ENCODE peak calls at places on chromosomes 6 and 20, in six cellular contexts. U is DND-41, R is astrocyte, C is OCI-LY7, N is IMR-90, S is osteoblast. A is an unnamed sample.

GRCh38 chr20:5973172-5973571 is 22.7 kb downstream of the MCM8 start:
- DNase-seq in U (no peak), R (peak; percentile 10), C (no peak), N (peak; percentile 68), S (peak; percentile 51), A (peak; percentile 97)

GRCh38 chr6:46719099-46719498 is 16.1 kb downstream of the PLA2G7 start:
- DNase-seq in U (no peak), R (peak; percentile 87), C (no peak), N (peak; percentile 41), S (no peak), A (peak; percentile 98)

GRCh38 chr20:15061955-15062354 is 724.5 kb upstream of the FLRT3 start:
- DNase-seq in U (no peak), R (no peak), C (no peak), N (no peak), S (no peak), A (peak; percentile 34)

GRCh38 chr6:142868917-142869316 is 76.1 kb downstream of the HIVEP2 start:
- DNase-seq in U (no peak), R (no peak), C (no peak), N (no peak), S (no peak), A (no peak)

GRCh38 chr6:118844915-118845314 is 49.0 kb upstream of the ASF1A start:
- DNase-seq in U (no peak), R (no peak), C (no peak), N (peak; percentile 35), S (no peak), A (no peak)

GRCh38 chr6:108544586-108544985 is 16.1 kb upstream of the FOXO3 start:
- DNase-seq in U (no peak), R (no peak), C (no peak), N (peak; percentile 60), S (no peak), A (no peak)

GRCh38 chr20:56995635-56996075 is 270.8 kb downstream of the BMP7 start:
- DNase-seq in U (peak; percentile 29), R (no peak), C (peak; percentile 58), N (no peak), S (peak; percentile 60), A (peak; percentile 72)

GRCh38 chr6:143510991-143511891 is at the start of gene FUCA2:
- DNase-seq in U (no peak), R (peak; percentile 74), C (no peak), N (peak; percentile 87), S (peak; percentile 91), A (peak; percentile 74)

GRCh38 chr6:69090132-69090531 is 455.1 kb downstream of the ADGRB3 start:
- DNase-seq in U (no peak), R (peak; percentile 96), C (no peak), N (peak; percentile 61), S (peak; percentile 36), A (no peak)

GRCh38 chr6:170378502-170378901 is 71.9 kb downstream of the FAM120B start:
- DNase-seq in U (peak; percentile 15), R (no peak), C (no peak), N (no peak), S (no peak), A (no peak)

GRCh38 chr6:30749554-30750378 is 5.4 kb upstream of the IER3 start:
- DNase-seq in U (no peak), R (no peak), C (no peak), N (no peak), S (no peak), A (peak; percentile 96)

GRCh38 chr20:63375438-63375837 is 14.3 kb upstream of the CHRNA4 start:
- DNase-seq in U (no peak), R (no peak), C (no peak), N (no peak), S (no peak), A (no peak)

GRCh38 chr6:946546-946945 is 253.6 kb upstream of the EXOC2 start:
- DNase-seq in U (no peak), R (no peak), C (no peak), N (peak; percentile 36), S (no peak), A (no peak)

GRCh38 chr6:7262746-7263335 is 50.2 kb downstream of the SSR1 start:
- DNase-seq in U (no peak), R (no peak), C (no peak), N (no peak), S (peak; percentile 48), A (no peak)

GRCh38 chr20:52105045-52105572 is 86.5 kb downstream of the ZFP64 start:
- DNase-seq in U (no peak), R (peak; percentile 44), C (no peak), N (peak; percentile 26), S (peak; percentile 89), A (no peak)

GRCh38 chr6:81608776-81609175 is 143.7 kb downstream of the TENT5A start:
- DNase-seq in U (no peak), R (peak; percentile 11), C (no peak), N (peak; percentile 39), S (no peak), A (no peak)

GRCh38 chr6:34558172-34558714 is 2.1 kb upstream of the SPDEF start:
- DNase-seq in U (no peak), R (no peak), C (no peak), N (no peak), S (no peak), A (no peak)

GRCh38 chr6:34560366-34561226 is 4.5 kb upstream of the SPDEF start:
- DNase-seq in U (no peak), R (peak; percentile 56), C (no peak), N (peak; percentile 75), S (peak; percentile 93), A (no peak)

GRCh38 chr6:34561227-34561530 is 5.0 kb upstream of the SPDEF start:
- DNase-seq in U (no peak), R (no peak), C (no peak), N (no peak), S (no peak), A (no peak)

GRCh38 chr6:34562350-34562749 is 6.2 kb upstream of the SPDEF start:
- DNase-seq in U (no peak), R (no peak), C (no peak), N (no peak), S (peak; percentile 51), A (no peak)

DNA sequence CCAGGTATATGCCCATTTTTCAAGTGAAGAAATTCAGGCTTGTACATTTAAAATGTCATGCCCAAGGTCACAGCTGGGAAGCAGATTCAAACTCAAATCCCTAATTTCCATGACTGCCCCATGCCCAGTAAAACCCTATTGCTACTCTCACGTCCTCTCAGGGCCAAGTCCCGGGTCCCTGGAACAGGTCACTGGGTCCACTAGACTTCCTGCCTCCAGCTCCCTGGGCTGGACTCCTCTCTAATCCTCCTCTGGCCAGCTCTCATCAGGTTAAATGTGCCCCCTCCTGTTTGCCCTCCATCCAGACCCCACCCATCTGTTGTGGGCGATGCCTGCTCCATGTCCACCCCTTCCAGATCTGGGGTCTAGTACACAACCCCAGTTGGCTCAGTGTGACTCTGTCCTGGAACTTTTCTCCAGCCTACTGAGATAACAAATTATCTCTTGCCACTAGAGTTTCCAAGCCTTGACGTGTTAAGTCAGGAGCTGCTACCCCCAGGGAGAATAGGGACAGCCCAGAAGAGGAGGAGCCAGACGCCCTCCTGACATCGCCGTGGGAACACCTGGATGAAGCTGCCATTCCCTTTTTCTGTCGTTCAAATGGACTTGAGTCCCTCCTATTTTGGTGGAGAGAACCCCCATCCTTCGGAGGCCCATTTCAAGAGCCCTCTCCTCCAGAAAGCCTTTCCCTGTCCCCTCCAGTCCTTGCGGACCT is 3.7 kb upstream of the SPDEF start:
- DNase-seq in U (no peak), R (no peak), C (no peak), N (no peak), S (peak; percentile 71), A (no peak)
- H3K4me1 ChIP-seq in U (no peaks in the 10 kb centered on the region), R (peaks cover 6% of the 10 kb centered on the region), C (no peaks in the 10 kb centered on the region), N (peaks cover 6% of the 10 kb centered on the region), S (no peaks in the 10 kb centered on the region), A (peaks cover 16% of the 10 kb centered on the region)

DNA sequence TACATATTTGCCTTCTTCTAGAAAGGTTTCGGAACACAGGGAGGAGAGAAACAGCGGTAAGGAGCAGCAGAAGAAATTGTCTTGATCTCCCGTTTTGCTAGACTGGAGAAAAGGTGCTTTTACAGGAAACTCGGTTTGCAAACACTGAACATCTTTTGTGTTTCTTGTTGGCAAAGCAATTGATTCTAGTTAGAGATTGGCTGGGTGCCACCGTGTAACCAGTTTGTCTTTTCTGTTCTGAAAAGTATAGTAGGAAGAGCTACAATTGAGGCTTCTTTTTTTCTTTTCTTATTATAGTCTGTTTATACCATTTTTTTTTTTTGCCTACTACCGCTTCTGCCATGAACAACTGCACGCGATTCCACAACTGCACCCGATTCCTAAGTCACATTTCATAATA is 404.1 kb upstream of the ID4 start:
- DNase-seq in U (no peak), R (no peak), C (no peak), N (no peak), S (no peak), A (peak; percentile 68)
- H3K4me3 ChIP-seq in U (no peak overlapping the region), R (no peak overlapping the region), C (no peak overlapping the region), N (no peak overlapping the region), S (peak overlapping the region; percentile 54), A (no peak overlapping the region)

GRCh38 chr6:140393665-140394064 is 1019.2 kb upstream of the CITED2 start:
- DNase-seq in U (no peak), R (no peak), C (no peak), N (peak; percentile 82), S (no peak), A (no peak)
- H2AFZ ChIP-seq in U (no peak overlapping the region), R (no peak overlapping the region), C (no peak overlapping the region), N (peak overlapping the region; percentile 39), S (peak overlapping the region; percentile 44), A (no peak overlapping the region)

DNA sequence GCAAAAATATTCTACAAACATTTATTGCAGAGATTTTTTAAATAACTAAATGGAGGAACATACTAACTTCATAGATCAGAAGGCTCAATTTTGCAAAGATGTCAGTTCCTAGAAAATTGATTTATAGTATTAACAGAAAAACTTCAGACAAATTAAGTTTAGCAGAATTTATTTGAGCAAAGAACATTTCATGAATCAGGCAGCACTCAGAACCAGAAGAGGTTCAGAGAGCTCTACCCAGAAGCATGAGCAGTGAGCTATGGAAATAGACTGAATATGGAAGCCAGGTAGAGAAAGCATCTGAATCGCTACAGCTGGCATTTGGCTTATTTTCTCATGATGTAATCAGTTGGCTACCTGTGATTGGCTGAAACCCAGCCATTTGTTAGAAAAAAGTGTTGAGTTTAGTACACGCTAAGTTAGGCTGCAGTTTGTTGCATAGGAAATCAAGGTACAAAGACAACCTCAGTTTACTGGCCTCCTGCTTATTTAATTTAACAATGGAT is 174.5 kb upstream of the TAB2 start:
- DNase-seq in U (no peak), R (no peak), C (no peak), N (no peak), S (no peak), A (no peak)
- H3K4me1 ChIP-seq in U (peaks cover 43% of the 10 kb centered on the region), R (no peaks in the 10 kb centered on the region), C (no peaks in the 10 kb centered on the region), N (peaks cover 2% of the 10 kb centered on the region), S (no peaks in the 10 kb centered on the region), A (peaks cover 5% of the 10 kb centered on the region)

GRCh38 chr6:3381233-3382065 is 75.4 kb downstream of the SLC22A23 start:
- DNase-seq in U (no peak), R (peak; percentile 13), C (no peak), N (no peak), S (peak; percentile 79), A (no peak)
- H3K4me3 ChIP-seq in U (no peak overlapping the region), R (no peak overlapping the region), C (no peak overlapping the region), N (no peak overlapping the region), S (no peak overlapping the region), A (peak overlapping the region; percentile 16)

GRCh38 chr6:73328790-73329189 is 25.3 kb downstream of the DPPA5 start:
- DNase-seq in U (no peak), R (no peak), C (no peak), N (no peak), S (no peak), A (no peak)
- H2AFZ ChIP-seq in U (no peak overlapping the region), R (no peak overlapping the region), C (peak overlapping the region; percentile 18), N (no peak overlapping the region), S (no peak overlapping the region), A (peak overlapping the region; percentile 14)

GRCh38 chr6:35594503-35595186 is 81.9 kb upstream of the TULP1 start:
- DNase-seq in U (no peak), R (no peak), C (no peak), N (no peak), S (no peak), A (no peak)
- H3K4me1 ChIP-seq in U (no peaks in the 10 kb centered on the region), R (peaks cover 15% of the 10 kb centered on the region), C (no peaks in the 10 kb centered on the region), N (peaks cover 3% of the 10 kb centered on the region), S (peaks cover 13% of the 10 kb centered on the region), A (peaks cover 31% of the 10 kb centered on the region)